ENCODE peak calls at places on chromosome 10, in four cellular contexts. R, S, O and L are unnamed samples.
A peak's percentile ranks its signal among the peaks of the same experiment; 100 is the strongest.

GRCh38 chr10:71745659-71746250 is 26.2 kb upstream of the C10orf105 start:
- DNase-seq in O (no peak), R (no peak), S (no peak), L (no peak)

GRCh38 chr10:69807696-69808095 is 6.0 kb downstream of the COL13A1 start:
- DNase-seq in S (no peak), O (peak; percentile 40), R (no peak), L (no peak)

GRCh38 chr10:86594535-86594934 is 59.8 kb upstream of the OPN4 start:
- DNase-seq in S (no peak), O (no peak), R (no peak), L (no peak)

GRCh38 chr10:62073429-62073828 is 171.9 kb downstream of the ARID5B start:
- DNase-seq in R (no peak), O (no peak), S (no peak), L (no peak)

GRCh38 chr10:102600816-102601215 is 43.5 kb upstream of the TRIM8 start:
- DNase-seq in S (no peak), R (no peak), O (no peak), L (no peak)

GRCh38 chr10:100890696-100891271 is 22.0 kb upstream of the SLF2 start:
- DNase-seq in R (no peak), O (no peak), S (peak; percentile 7), L (peak; percentile 66)

GRCh38 chr10:98396096-98397053 is 18.6 kb downstream of the PYROXD2 start:
- DNase-seq in R (no peak), S (no peak), O (no peak), L (no peak)

GRCh38 chr10:44958196-44958896 is 1.3 kb upstream of the RASSF4 start:
- DNase-seq in S (peak; percentile 45), R (no peak), O (no peak), L (no peak)

GRCh38 chr10:100303724-100304319 is 17.3 kb upstream of the BLOC1S2 start:
- DNase-seq in O (peak; percentile 79), R (no peak), S (no peak), L (no peak)

GRCh38 chr10:90162464-90162863 is 461.1 kb downstream of the KIF20B start:
- DNase-seq in O (no peak), R (no peak), S (no peak), L (no peak)

GRCh38 chr10:25125151-25125550 is 49.6 kb upstream of the GPR158 start:
- DNase-seq in S (no peak), O (peak; percentile 60), R (no peak), L (no peak)

GRCh38 chr10:127525686-127526085 is 23.4 kb upstream of the NPS start:
- DNase-seq in R (no peak), S (no peak), O (no peak), L (no peak)

GRCh38 chr10:101840741-101841453 is 2.7 kb downstream of the KCNIP2 start:
- DNase-seq in O (peak; percentile 96), R (peak; percentile 78), S (peak; percentile 78), L (no peak)

GRCh38 chr10:29646238-29646902 is 11.6 kb upstream of the SVIL start:
- DNase-seq in S (peak; percentile 83), R (no peak), O (no peak), L (no peak)

GRCh38 chr10:107576746-107577145 is 412.2 kb upstream of the SORCS1 start:
- DNase-seq in R (peak; percentile 30), O (no peak), S (no peak), L (no peak)

GRCh38 chr10:59750155-59750945 is 2.9 kb downstream of the MRLN start:
- DNase-seq in S (no peak), O (no peak), R (no peak), L (peak; percentile 26)

GRCh38 chr10:2188371-2188770 is 451.0 kb upstream of the ADARB2 start:
- DNase-seq in S (no peak), O (no peak), R (no peak), L (no peak)

GRCh38 chr10:786666-787512 is 97.4 kb upstream of the DIP2C start:
- DNase-seq in O (no peak), R (peak; percentile 24), S (no peak), L (no peak)

GRCh38 chr10:133257489-133258065 is 19.1 kb downstream of the ADAM8 start:
- DNase-seq in O (peak; percentile 82), S (no peak), R (peak; percentile 86), L (no peak)

GRCh38 chr10:36538945-36539586 is 586.3 kb upstream of the ANKRD30A start:
- DNase-seq in O (no peak), S (no peak), R (peak; percentile 37), L (no peak)

GRCh38 chr10:28201666-28202400 is 101.0 kb downstream of the MPP7 start:
- DNase-seq in O (no peak), S (no peak), R (no peak), L (no peak)

GRCh38 chr10:28202941-28203352 is 99.9 kb downstream of the MPP7 start:
- DNase-seq in R (no peak), O (no peak), S (no peak), L (no peak)

GRCh38 chr10:28211759-28212158 is 91.1 kb downstream of the MPP7 start:
- DNase-seq in R (no peak), O (peak; percentile 48), S (no peak), L (no peak)

GRCh38 chr10:28207799-28208198 is 95.1 kb downstream of the MPP7 start:
- DNase-seq in R (no peak), O (no peak), S (no peak), L (no peak)
- TF ChIP-seq POLR2AphosphoS5 in R (no peak), O (no peak), S (no peak), L (no peak)

GRCh38 chr10:73628405-73628804 is 12.9 kb downstream of the MYOZ1 start:
- DNase-seq in S (no peak), O (no peak), R (no peak), L (no peak)
- H3K4me3 ChIP-seq in S (no peak overlapping the region), O (no peak overlapping the region), R (no peak overlapping the region), L (no peak overlapping the region)

DNA sequence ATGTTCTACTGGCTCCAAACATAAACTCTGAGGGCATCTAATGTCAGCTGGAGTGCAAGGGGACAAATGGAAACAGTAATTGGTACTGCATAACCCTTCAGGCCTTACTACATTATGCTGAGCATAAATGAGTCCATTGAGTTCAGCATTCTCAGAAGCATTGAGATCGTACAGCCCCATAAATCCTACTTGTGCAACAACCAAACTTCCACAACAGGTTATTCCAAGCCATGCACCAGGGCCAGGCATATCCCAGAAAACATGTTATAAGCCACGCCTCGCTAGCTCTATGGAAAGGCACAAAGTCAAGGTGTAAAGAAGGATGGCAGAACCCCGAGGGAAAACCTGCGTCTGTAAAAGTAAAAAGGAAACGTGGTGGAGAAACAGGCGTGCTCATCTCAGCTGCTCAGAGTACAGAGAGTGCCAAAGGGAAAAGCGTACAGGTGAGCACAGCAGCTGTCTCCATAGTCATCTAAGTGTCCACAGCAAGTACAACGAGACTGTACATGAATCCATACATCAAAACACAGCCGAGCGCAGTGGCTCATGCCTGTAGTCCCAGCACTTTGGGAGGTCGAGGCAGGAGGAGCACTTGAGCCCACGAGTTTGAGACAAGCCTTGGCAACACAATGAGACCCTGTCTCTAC is 124.6 kb downstream of the PARD3 start:
- DNase-seq in R (no peak), S (no peak), O (no peak), L (peak; percentile 45)
- TF ChIP-seq POLR2AphosphoS5 in R (no peak), S (peak; percentile 62), O (no peak), L (no peak)

GRCh38 chr10:10196701-10197100 is 821.0 kb upstream of the CELF2 start:
- DNase-seq in O (no peak), R (no peak), S (no peak), L (no peak)
- H3K4me3 ChIP-seq in O (no peak overlapping the region), R (no peak overlapping the region), S (no peak overlapping the region), L (no peak overlapping the region)

DNA sequence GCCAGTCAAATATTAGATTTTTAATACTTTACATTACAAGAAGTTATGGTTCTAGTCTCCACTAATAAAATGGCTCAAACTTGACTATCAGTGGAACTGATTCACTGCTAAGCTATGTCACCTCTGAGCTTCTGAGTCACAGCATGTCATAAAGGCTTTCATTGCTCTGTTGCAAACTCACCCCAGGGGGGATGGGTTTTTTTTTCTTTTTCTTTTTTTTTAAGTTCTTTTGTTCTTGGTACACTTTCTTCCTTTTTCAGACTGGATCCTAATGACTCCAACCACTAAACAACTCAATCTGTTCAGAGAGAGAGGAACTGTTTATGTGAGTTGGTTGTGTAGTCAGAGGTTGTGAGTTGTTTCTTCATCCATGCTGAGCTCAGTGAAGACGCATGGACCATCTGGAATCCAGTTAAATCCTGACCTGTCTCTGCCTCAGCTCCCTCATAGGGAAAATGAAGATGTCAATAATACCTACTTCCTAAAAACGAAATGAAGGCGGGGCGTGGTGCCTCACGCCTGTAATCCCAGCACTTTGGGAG is 11.0 kb downstream of the MYOF start:
- DNase-seq in O (no peak), R (no peak), S (no peak), L (no peak)
- TF ChIP-seq POLR2AphosphoS5 in O (no peak), R (peak; percentile 57), S (no peak), L (peak; percentile 82)

GRCh38 chr10:6542999-6543430 is 37.1 kb downstream of the PRKCQ start:
- DNase-seq in S (no peak), R (no peak), O (peak; percentile 7), L (no peak)

GRCh38 chr10:6537704-6538103 is 42.4 kb downstream of the PRKCQ start:
- DNase-seq in S (no peak), O (peak; percentile 40), R (no peak), L (no peak)

DNA sequence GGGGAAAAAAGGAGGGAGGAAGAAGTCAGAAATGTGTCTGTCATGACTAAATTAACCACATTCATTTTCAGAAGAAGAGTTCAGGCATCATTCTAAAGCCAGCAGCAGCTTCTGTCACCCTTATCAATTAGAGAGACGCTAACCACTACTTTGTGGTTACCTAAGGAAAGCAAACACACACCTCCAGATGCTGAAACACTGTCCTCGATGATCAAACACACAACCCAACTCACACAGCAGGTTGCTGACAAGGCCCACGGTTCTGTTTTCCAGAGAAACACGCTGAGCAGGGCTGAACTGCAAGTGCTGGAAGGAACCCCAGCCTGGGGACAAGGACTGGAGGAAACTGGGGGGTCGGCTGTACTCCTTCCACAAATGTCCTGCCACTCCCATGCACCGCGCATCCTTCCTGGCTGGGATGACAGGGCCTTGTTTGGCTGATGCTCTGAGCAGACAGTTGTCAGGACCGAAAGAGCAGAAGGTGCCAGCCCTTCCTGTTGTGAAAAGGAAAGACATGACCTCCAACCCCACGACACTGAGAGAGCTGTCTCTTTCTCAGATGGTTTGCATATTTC is 36.6 kb downstream of the PRKCQ start:
- DNase-seq in O (no peak), S (no peak), R (no peak), L (no peak)
- H3K4me3 ChIP-seq in O (no peak overlapping the region), S (no peak overlapping the region), R (peak overlapping the region; percentile 24), L (no peak overlapping the region)

DNA sequence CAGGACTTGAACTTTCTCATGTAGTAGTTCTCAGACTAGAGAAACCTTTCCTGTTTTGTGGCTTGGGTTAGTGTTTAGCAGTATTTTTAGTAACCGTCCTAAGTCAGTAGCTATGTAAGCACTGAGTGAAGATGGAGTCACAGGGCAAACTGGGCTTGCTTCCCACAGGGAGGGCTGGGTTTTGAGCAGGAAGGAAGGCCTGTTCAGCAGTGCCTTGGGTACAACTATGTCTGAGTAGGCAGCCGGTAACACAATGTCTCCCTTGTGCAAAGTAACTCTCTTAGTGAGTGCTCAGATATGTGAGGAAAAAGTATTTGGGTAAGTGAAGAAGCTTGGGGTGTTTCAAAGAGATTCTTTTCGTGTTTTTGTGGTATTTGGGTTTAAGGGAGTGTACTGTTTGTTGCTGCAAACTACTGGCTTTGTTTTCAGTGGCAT is 96.4 kb downstream of the CCSER2 start:
- DNase-seq in O (peak; percentile 43), R (peak; percentile 90), S (peak; percentile 84), L (peak; percentile 94)
- TF ChIP-seq POLR2AphosphoS5 in O (no peak), R (peak; percentile 85), S (peak; percentile 47), L (peak; percentile 94)